ENCODE peak calls at places on chromosomes 3 and 15, in five cellular contexts. J, E, M, H and Y are unnamed samples.

GRCh38 chr3:108090066-108090700 is 648 bp downstream of the CD47 start:
- DNase-seq in J (no peak), E (no peak), M (peak; percentile 58), H (peak; percentile 58), Y (no peak)

GRCh38 chr3:151558621-151559020 is 97.8 kb upstream of the IGSF10 start:
- DNase-seq in J (no peak), E (no peak), M (no peak), H (peak; percentile 69), Y (no peak)

GRCh38 chr3:52986049-52986448 is 59.8 kb downstream of the SFMBT1 start:
- DNase-seq in J (no peak), E (no peak), M (no peak), H (no peak), Y (no peak)

GRCh38 chr3:196868297-196868661 is 559 bp downstream of the SENP5 start:
- DNase-seq in J (no peak), E (no peak), M (no peak), H (peak; percentile 5), Y (peak; percentile 5)

GRCh38 chr3:46861293-46861995 is 1.8 kb downstream of the MYL3 start:
- DNase-seq in J (peak; percentile 46), E (no peak), M (no peak), H (no peak), Y (no peak)

GRCh38 chr3:67154429-67154828 is 156.3 kb downstream of the KBTBD8 start:
- DNase-seq in J (no peak), E (no peak), M (no peak), H (no peak), Y (no peak)

GRCh38 chr15:82397817-82398216 is 31.8 kb upstream of the GOLGA6L9 start:
- DNase-seq in J (no peak), E (no peak), M (no peak), H (no peak), Y (no peak)

GRCh38 chr15:50377867-50378751 is 23.1 kb upstream of the GABPB1 start:
- DNase-seq in J (no peak), E (no peak), M (no peak), H (no peak), Y (no peak)

GRCh38 chr3:161403251-161403650 is 31.9 kb upstream of the SPTSSB start:
- DNase-seq in J (no peak), E (no peak), M (peak; percentile 23), H (no peak), Y (peak; percentile 89)

GRCh38 chr3:64290864-64291263 is 65.6 kb upstream of the PRICKLE2 start:
- DNase-seq in J (no peak), E (no peak), M (no peak), H (peak; percentile 37), Y (no peak)

GRCh38 chr3:134161817-134162396 is 88.8 kb downstream of the RYK start:
- DNase-seq in J (no peak), E (no peak), M (no peak), H (no peak), Y (no peak)

GRCh38 chr3:171916888-171917287 is 73.7 kb downstream of the TMEM212 start:
- DNase-seq in J (no peak), E (no peak), M (no peak), H (no peak), Y (no peak)

GRCh38 chr3:21390136-21390535 is 360.9 kb downstream of the ZNF385D start:
- DNase-seq in J (no peak), E (no peak), M (peak; percentile 72), H (no peak), Y (peak; percentile 87)

GRCh38 chr3:193620650-193621049 is 27.6 kb downstream of the OPA1 start:
- DNase-seq in J (no peak), E (no peak), M (peak; percentile 34), H (peak; percentile 67), Y (no peak)

GRCh38 chr3:120348065-120348980 is 831 bp downstream of the LRRC58 start:
- DNase-seq in J (no peak), E (no peak), M (peak; percentile 3), H (peak; percentile 4), Y (no peak)

GRCh38 chr3:152120606-152121291 is 148.0 kb upstream of the MBNL1 start:
- DNase-seq in J (no peak), E (no peak), M (peak; percentile 57), H (peak; percentile 29), Y (no peak)

GRCh38 chr3:115244350-115244749 is 97.3 kb upstream of the ZBTB20 start:
- DNase-seq in J (no peak), E (no peak), M (no peak), H (no peak), Y (no peak)

GRCh38 chr3:71728632-71729342 is 3.6 kb upstream of the EIF4E3 start:
- DNase-seq in J (no peak), E (no peak), M (no peak), H (no peak), Y (no peak)

GRCh38 chr3:42210731-42211130 is 55.3 kb downstream of the CCK start:
- DNase-seq in J (no peak), E (no peak), M (no peak), H (no peak), Y (peak; percentile 84)

GRCh38 chr3:47825590-47825989 is 22.7 kb downstream of the DHX30 start:
- DNase-seq in J (no peak), E (no peak), M (no peak), H (no peak), Y (no peak)

GRCh38 chr3:13261908-13262307 is 158.2 kb downstream of the NUP210 start:
- DNase-seq in J (no peak), E (no peak), M (no peak), H (no peak), Y (no peak)

GRCh38 chr15:34618073-34618472 is 34.6 kb upstream of the GOLGA8B start:
- DNase-seq in J (no peak), E (no peak), M (no peak), H (no peak), Y (no peak)

GRCh38 chr15:34620814-34621213 is 37.4 kb upstream of the GOLGA8B start:
- DNase-seq in J (no peak), E (no peak), M (no peak), H (no peak), Y (no peak)

GRCh38 chr15:34619151-34619550 is 35.7 kb upstream of the GOLGA8B start:
- DNase-seq in J (no peak), E (no peak), M (no peak), H (no peak), Y (no peak)

GRCh38 chr15:34620122-34620521 is 36.7 kb upstream of the GOLGA8B start:
- DNase-seq in J (no peak), E (no peak), M (no peak), H (no peak), Y (no peak)

GRCh38 chr15:34621675-34622074 is 38.2 kb upstream of the GOLGA8B start:
- DNase-seq in J (no peak), E (no peak), M (peak; percentile 42), H (peak; percentile 56), Y (no peak)
- TF ChIP-seq CTCF in J (no peak), E (peak; percentile 56), M (peak; percentile 42), H (peak; percentile 43), Y (peak; percentile 42)

GRCh38 chr3:23964537-23964936 is 19.5 kb downstream of the NR1D2 start:
- DNase-seq in J (no peak), E (no peak), M (no peak), H (no peak), Y (no peak)
- TF ChIP-seq CTCF in J (no peak), E (no peak), M (no peak), H (no peak), Y (no peak)

DNA sequence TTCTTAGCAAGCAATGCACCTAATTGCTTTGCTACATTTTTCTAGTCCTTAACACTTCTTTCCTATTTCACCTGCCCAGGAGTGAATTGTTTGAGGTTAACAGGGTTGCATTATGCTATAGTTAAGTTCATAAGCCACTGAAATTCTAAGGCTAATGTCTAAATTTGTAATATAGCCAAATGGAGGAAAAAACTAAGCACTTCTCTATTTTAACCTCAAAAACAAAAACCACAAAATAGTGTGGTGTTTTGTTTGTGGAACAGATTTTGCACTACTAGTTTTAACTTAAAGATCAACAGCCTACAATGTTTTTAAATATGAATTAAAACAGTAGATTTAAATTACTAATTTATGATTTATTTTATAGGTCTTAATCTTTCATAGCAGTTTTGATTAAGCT is 5.5 kb downstream of the ATOSA start:
- DNase-seq in J (no peak), E (no peak), M (no peak), H (no peak), Y (no peak)
- TF ChIP-seq CTCF in J (no peak), E (no peak), M (no peak), H (no peak), Y (no peak)

DNA sequence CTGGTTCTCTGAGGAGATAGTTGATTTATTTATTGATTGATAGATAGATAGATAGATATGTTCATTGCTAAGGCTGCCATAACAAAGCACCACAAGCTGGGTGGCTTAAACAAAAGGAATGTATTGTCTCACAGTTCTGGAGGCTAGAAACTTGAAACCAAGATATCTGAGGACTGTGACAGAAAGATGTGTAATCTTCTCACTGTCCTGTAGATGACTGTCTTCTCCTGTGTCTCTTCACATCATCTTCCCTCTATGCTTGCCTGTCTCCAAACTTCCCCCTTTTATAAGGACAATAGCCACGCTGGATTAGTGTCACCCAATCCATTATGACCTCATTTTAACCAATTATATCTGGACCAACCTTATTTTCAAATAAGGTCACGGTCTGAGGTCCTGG is 41.0 kb downstream of the GNB4 start:
- DNase-seq in J (no peak), E (no peak), M (peak; percentile 12), H (no peak), Y (no peak)
- TF ChIP-seq CTCF in J (no peak), E (peak; percentile 6), M (no peak), H (no peak), Y (no peak)

GRCh38 chr3:50352762-50353161 is 2.1 kb downstream of the CYB561D2 start:
- DNase-seq in J (no peak), E (no peak), M (no peak), H (no peak), Y (no peak)
- TF ChIP-seq CTCF in J (no peak), E (peak; percentile 34), M (peak; percentile 39), H (peak; percentile 25), Y (peak; percentile 45)